ENCODE peak calls at places on chromosome 22, in seven cellular contexts. One of them, this sample, is unnamed.

GRCh38 chr22:30245985-30246901 is at the start of gene LIF:
- DNase-seq in neural crest cell: no peak
- DNase-seq in bronchial epithelial cell: peak
- DNase-seq in spleen: peak
- DNase-seq in BE2C: no peak
- DNase-seq in type B pancreatic cell: no peak
- DNase-seq in CD4-positive, alpha-beta T cell: peak
- DNase-seq in this sample: no peak

GRCh38 chr22:28174509-28174908 is 255.5 kb upstream of the PITPNB start:
- DNase-seq in neural crest cell: no peak
- DNase-seq in bronchial epithelial cell: no peak
- DNase-seq in spleen: no peak
- DNase-seq in BE2C: no peak
- DNase-seq in type B pancreatic cell: no peak
- DNase-seq in CD4-positive, alpha-beta T cell: no peak
- DNase-seq in this sample: no peak

GRCh38 chr22:29195118-29195963 is 10.4 kb upstream of the EMID1 start:
- DNase-seq in neural crest cell: no peak
- DNase-seq in bronchial epithelial cell: no peak
- DNase-seq in spleen: no peak
- DNase-seq in BE2C: peak
- DNase-seq in type B pancreatic cell: no peak
- DNase-seq in CD4-positive, alpha-beta T cell: no peak
- DNase-seq in this sample: no peak

GRCh38 chr22:49276567-49276966 is 551.1 kb downstream of the BRD1 start:
- DNase-seq in neural crest cell: no peak
- DNase-seq in bronchial epithelial cell: no peak
- DNase-seq in spleen: peak
- DNase-seq in BE2C: no peak
- DNase-seq in type B pancreatic cell: no peak
- DNase-seq in CD4-positive, alpha-beta T cell: no peak
- DNase-seq in this sample: no peak

GRCh38 chr22:21449531-21450319 is 17.5 kb upstream of the TMEM191C start:
- DNase-seq in neural crest cell: peak
- DNase-seq in bronchial epithelial cell: no peak
- DNase-seq in spleen: peak
- DNase-seq in BE2C: peak
- DNase-seq in type B pancreatic cell: peak
- DNase-seq in CD4-positive, alpha-beta T cell: no peak
- DNase-seq in this sample: no peak

GRCh38 chr22:45966892-45967365 is 10.0 kb downstream of the WNT7B start:
- DNase-seq in neural crest cell: peak
- DNase-seq in bronchial epithelial cell: no peak
- DNase-seq in spleen: no peak
- DNase-seq in BE2C: no peak
- DNase-seq in type B pancreatic cell: no peak
- DNase-seq in CD4-positive, alpha-beta T cell: no peak
- DNase-seq in this sample: no peak

GRCh38 chr22:49197500-49197899 is 630.2 kb downstream of the BRD1 start:
- DNase-seq in neural crest cell: no peak
- DNase-seq in bronchial epithelial cell: no peak
- DNase-seq in spleen: peak
- DNase-seq in BE2C: no peak
- DNase-seq in type B pancreatic cell: peak
- DNase-seq in CD4-positive, alpha-beta T cell: no peak
- DNase-seq in this sample: no peak

GRCh38 chr22:50243704-50244419 is 961 bp downstream of the TUBGCP6 start:
- DNase-seq in neural crest cell: no peak
- DNase-seq in bronchial epithelial cell: no peak
- DNase-seq in spleen: no peak
- DNase-seq in BE2C: no peak
- DNase-seq in type B pancreatic cell: no peak
- DNase-seq in CD4-positive, alpha-beta T cell: no peak
- DNase-seq in this sample: no peak

GRCh38 chr22:46007848-46008261 is 30.9 kb upstream of the WNT7B start:
- DNase-seq in neural crest cell: no peak
- DNase-seq in bronchial epithelial cell: peak
- DNase-seq in spleen: peak
- DNase-seq in BE2C: peak
- DNase-seq in type B pancreatic cell: no peak
- DNase-seq in CD4-positive, alpha-beta T cell: no peak
- DNase-seq in this sample: no peak

GRCh38 chr22:43853328-43853931 is 8.9 kb downstream of the SULT4A1 start:
- DNase-seq in neural crest cell: no peak
- DNase-seq in bronchial epithelial cell: no peak
- DNase-seq in spleen: peak
- DNase-seq in BE2C: no peak
- DNase-seq in type B pancreatic cell: no peak
- DNase-seq in CD4-positive, alpha-beta T cell: no peak
- DNase-seq in this sample: no peak

GRCh38 chr22:18156878-18157713 is 7.1 kb downstream of the USP18 start:
- DNase-seq in neural crest cell: peak
- DNase-seq in bronchial epithelial cell: peak
- DNase-seq in spleen: peak
- DNase-seq in BE2C: peak
- DNase-seq in type B pancreatic cell: no peak
- DNase-seq in CD4-positive, alpha-beta T cell: peak
- DNase-seq in this sample: no peak

GRCh38 chr22:28956506-28956905 is 73.1 kb downstream of the ZNRF3 start:
- DNase-seq in neural crest cell: no peak
- DNase-seq in bronchial epithelial cell: no peak
- DNase-seq in spleen: no peak
- DNase-seq in BE2C: no peak
- DNase-seq in type B pancreatic cell: no peak
- DNase-seq in CD4-positive, alpha-beta T cell: no peak
- DNase-seq in this sample: no peak

GRCh38 chr22:37817705-37818311 is 5.4 kb upstream of the GALR3 start:
- DNase-seq in neural crest cell: peak
- DNase-seq in bronchial epithelial cell: peak
- DNase-seq in spleen: peak
- DNase-seq in BE2C: peak
- DNase-seq in type B pancreatic cell: peak
- DNase-seq in CD4-positive, alpha-beta T cell: peak
- DNase-seq in this sample: no peak

GRCh38 chr22:37816543-37817180 is 6.5 kb upstream of the GALR3 start:
- DNase-seq in neural crest cell: no peak
- DNase-seq in bronchial epithelial cell: no peak
- DNase-seq in spleen: no peak
- DNase-seq in BE2C: no peak
- DNase-seq in type B pancreatic cell: no peak
- DNase-seq in CD4-positive, alpha-beta T cell: no peak
- DNase-seq in this sample: no peak

GRCh38 chr22:37820350-37820749 is 2.8 kb upstream of the GALR3 start:
- DNase-seq in neural crest cell: no peak
- DNase-seq in bronchial epithelial cell: no peak
- DNase-seq in spleen: no peak
- DNase-seq in BE2C: no peak
- DNase-seq in type B pancreatic cell: no peak
- DNase-seq in CD4-positive, alpha-beta T cell: no peak
- DNase-seq in this sample: no peak

GRCh38 chr22:37819100-37819433 is 4.1 kb upstream of the GALR3 start:
- DNase-seq in neural crest cell: no peak
- DNase-seq in bronchial epithelial cell: no peak
- DNase-seq in spleen: no peak
- DNase-seq in BE2C: no peak
- DNase-seq in type B pancreatic cell: no peak
- DNase-seq in CD4-positive, alpha-beta T cell: no peak
- DNase-seq in this sample: no peak

GRCh38 chr22:37818397-37819099 is 4.6 kb upstream of the GALR3 start:
- DNase-seq in neural crest cell: no peak
- DNase-seq in bronchial epithelial cell: peak
- DNase-seq in spleen: peak
- DNase-seq in BE2C: peak
- DNase-seq in type B pancreatic cell: no peak
- DNase-seq in CD4-positive, alpha-beta T cell: peak
- DNase-seq in this sample: no peak
- TF ChIP-seq CTCF in neural crest cell: peak
- TF ChIP-seq CTCF in bronchial epithelial cell: peak
- TF ChIP-seq CTCF in spleen: peak
- TF ChIP-seq CTCF in BE2C: no peak
- TF ChIP-seq CTCF in type B pancreatic cell: peak
- TF ChIP-seq CTCF in CD4-positive, alpha-beta T cell: no peak
- TF ChIP-seq CTCF in this sample: peak

GRCh38 chr22:19886605-19887250 is 32.1 kb upstream of the GNB1L start:
- DNase-seq in neural crest cell: no peak
- DNase-seq in bronchial epithelial cell: peak
- DNase-seq in spleen: peak
- DNase-seq in BE2C: peak
- DNase-seq in type B pancreatic cell: no peak
- DNase-seq in CD4-positive, alpha-beta T cell: no peak
- DNase-seq in this sample: no peak

GRCh38 chr22:19884161-19884953 is 29.7 kb upstream of the GNB1L start:
- DNase-seq in neural crest cell: no peak
- DNase-seq in bronchial epithelial cell: no peak
- DNase-seq in spleen: peak
- DNase-seq in BE2C: peak
- DNase-seq in type B pancreatic cell: no peak
- DNase-seq in CD4-positive, alpha-beta T cell: no peak
- DNase-seq in this sample: no peak

GRCh38 chr22:19887251-19887985 is 32.7 kb upstream of the GNB1L start:
- DNase-seq in neural crest cell: no peak
- DNase-seq in bronchial epithelial cell: no peak
- DNase-seq in spleen: peak
- DNase-seq in BE2C: peak
- DNase-seq in type B pancreatic cell: no peak
- DNase-seq in CD4-positive, alpha-beta T cell: no peak
- DNase-seq in this sample: no peak

GRCh38 chr22:19885841-19886592 is 31.3 kb upstream of the GNB1L start:
- DNase-seq in neural crest cell: no peak
- DNase-seq in bronchial epithelial cell: no peak
- DNase-seq in spleen: peak
- DNase-seq in BE2C: peak
- DNase-seq in type B pancreatic cell: no peak
- DNase-seq in CD4-positive, alpha-beta T cell: no peak
- DNase-seq in this sample: no peak

DNA sequence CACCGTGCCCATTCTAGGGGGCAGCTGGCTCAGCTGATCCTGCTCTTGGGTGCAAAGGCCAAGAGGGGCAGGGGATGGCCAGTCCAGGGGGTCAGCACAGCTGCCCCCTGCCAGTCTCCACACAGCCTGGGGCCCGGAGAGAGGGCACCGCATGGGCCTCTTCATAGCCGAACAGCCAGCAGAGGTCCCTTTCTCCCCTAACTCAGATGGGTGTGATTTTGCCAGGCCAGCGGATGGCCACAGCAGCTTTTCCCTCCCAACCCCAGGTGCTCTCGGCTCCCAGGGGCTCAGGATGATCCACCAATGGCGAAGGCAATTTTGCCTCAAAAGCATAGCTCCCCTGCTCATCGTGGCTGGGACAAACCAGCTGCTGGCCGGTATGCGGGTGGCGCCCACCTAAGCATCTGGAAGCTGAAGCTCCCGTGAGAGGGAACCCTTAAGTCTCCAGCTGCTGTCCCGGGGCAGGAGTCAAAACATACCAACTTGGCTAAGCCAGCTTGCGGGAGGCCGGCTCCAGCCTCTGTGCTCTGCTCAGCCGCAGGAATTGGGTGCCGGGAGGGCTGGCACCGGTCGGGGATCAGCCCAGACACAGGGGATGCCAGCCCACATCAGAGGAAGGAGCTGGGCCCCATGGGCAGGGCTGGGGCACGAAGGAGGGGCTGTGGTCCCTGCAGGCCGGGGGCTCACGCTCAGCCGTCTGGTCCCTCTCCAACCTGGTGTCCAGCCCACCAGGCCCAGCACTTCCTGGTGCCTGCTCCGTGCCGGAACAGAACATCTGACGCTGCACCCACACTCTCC is 30.5 kb upstream of the GNB1L start:
- DNase-seq in neural crest cell: no peak
- DNase-seq in bronchial epithelial cell: no peak
- DNase-seq in spleen: peak
- DNase-seq in BE2C: peak
- DNase-seq in type B pancreatic cell: no peak
- DNase-seq in CD4-positive, alpha-beta T cell: no peak
- DNase-seq in this sample: no peak
- TF ChIP-seq CTCF in neural crest cell: no peak
- TF ChIP-seq CTCF in bronchial epithelial cell: no peak
- TF ChIP-seq CTCF in spleen: no peak
- TF ChIP-seq CTCF in BE2C: no peak
- TF ChIP-seq CTCF in type B pancreatic cell: no peak
- TF ChIP-seq CTCF in CD4-positive, alpha-beta T cell: no peak
- TF ChIP-seq CTCF in this sample: no peak

GRCh38 chr22:36386351-36386899 is 1.3 kb downstream of the MYH9 start:
- DNase-seq in neural crest cell: no peak
- DNase-seq in bronchial epithelial cell: no peak
- DNase-seq in spleen: peak
- DNase-seq in BE2C: peak
- DNase-seq in type B pancreatic cell: no peak
- DNase-seq in CD4-positive, alpha-beta T cell: no peak
- DNase-seq in this sample: no peak
- TF ChIP-seq CTCF in neural crest cell: no peak
- TF ChIP-seq CTCF in bronchial epithelial cell: no peak
- TF ChIP-seq CTCF in spleen: no peak
- TF ChIP-seq CTCF in BE2C: no peak
- TF ChIP-seq CTCF in type B pancreatic cell: no peak
- TF ChIP-seq CTCF in CD4-positive, alpha-beta T cell: no peak
- TF ChIP-seq CTCF in this sample: no peak

GRCh38 chr22:23752750-23753149 is 1.5 kb downstream of the VPREB3 start:
- DNase-seq in neural crest cell: no peak
- DNase-seq in bronchial epithelial cell: no peak
- DNase-seq in spleen: peak
- DNase-seq in BE2C: no peak
- DNase-seq in type B pancreatic cell: no peak
- DNase-seq in CD4-positive, alpha-beta T cell: no peak
- DNase-seq in this sample: no peak
- TF ChIP-seq CTCF in neural crest cell: no peak
- TF ChIP-seq CTCF in bronchial epithelial cell: no peak
- TF ChIP-seq CTCF in spleen: no peak
- TF ChIP-seq CTCF in BE2C: no peak
- TF ChIP-seq CTCF in type B pancreatic cell: no peak
- TF ChIP-seq CTCF in CD4-positive, alpha-beta T cell: no peak
- TF ChIP-seq CTCF in this sample: no peak

DNA sequence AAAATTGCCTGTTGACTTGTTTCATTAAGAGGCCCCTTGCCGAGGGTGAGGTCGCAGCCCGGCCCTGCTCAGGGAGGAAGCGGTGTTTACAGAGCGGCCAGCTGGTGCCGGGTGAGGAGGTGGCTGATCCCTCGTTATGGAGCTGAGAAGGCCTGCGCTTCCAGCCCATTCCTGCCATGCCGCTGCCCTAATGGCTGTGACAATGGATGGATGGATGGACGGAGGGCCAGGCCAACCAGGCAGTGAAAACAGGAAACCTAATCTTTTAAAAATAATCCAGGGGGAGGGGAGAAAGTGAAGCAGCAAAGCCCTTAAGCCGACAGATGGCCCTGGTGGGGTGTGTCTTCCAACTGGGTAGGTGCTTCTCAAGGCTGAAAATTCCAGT is 38.5 kb downstream of the BCR start:
- DNase-seq in neural crest cell: peak
- DNase-seq in bronchial epithelial cell: no peak
- DNase-seq in spleen: peak
- DNase-seq in BE2C: no peak
- DNase-seq in type B pancreatic cell: no peak
- DNase-seq in CD4-positive, alpha-beta T cell: no peak
- DNase-seq in this sample: no peak
- TF ChIP-seq CTCF in neural crest cell: no peak
- TF ChIP-seq CTCF in bronchial epithelial cell: no peak
- TF ChIP-seq CTCF in spleen: no peak
- TF ChIP-seq CTCF in BE2C: no peak
- TF ChIP-seq CTCF in type B pancreatic cell: no peak
- TF ChIP-seq CTCF in CD4-positive, alpha-beta T cell: no peak
- TF ChIP-seq CTCF in this sample: no peak

GRCh38 chr22:38826801-38827200 is 17.0 kb downstream of the NPTXR start:
- DNase-seq in neural crest cell: no peak
- DNase-seq in bronchial epithelial cell: no peak
- DNase-seq in spleen: no peak
- DNase-seq in BE2C: no peak
- DNase-seq in type B pancreatic cell: no peak
- DNase-seq in CD4-positive, alpha-beta T cell: no peak
- DNase-seq in this sample: no peak
- TF ChIP-seq CTCF in neural crest cell: no peak
- TF ChIP-seq CTCF in bronchial epithelial cell: no peak
- TF ChIP-seq CTCF in spleen: no peak
- TF ChIP-seq CTCF in BE2C: no peak
- TF ChIP-seq CTCF in type B pancreatic cell: no peak
- TF ChIP-seq CTCF in CD4-positive, alpha-beta T cell: no peak
- TF ChIP-seq CTCF in this sample: no peak

This sample was measured in GM12864.